ENCODE peak calls at places on chromosomes 3 and 15, in seven cellular contexts. I is EL, M is lower leg skin, E is heart left ventricle, F is nephron progenitor cell, Y is NCI-H226, U is memory B cell. G is an unnamed sample.

GRCh38 chr15:58505581-58505980 is 73.8 kb downstream of the LIPC start:
- DNase-seq in I (peak), F (no peak), E (no peak), Y (no peak), U (no peak), M (no peak), G (no peak)

GRCh38 chr15:57708047-57708446 is 1.5 kb downstream of the POLR2M start:
- DNase-seq in E (no peak), M (no peak), F (no peak), U (no peak), I (peak), Y (no peak), G (no peak)

GRCh38 chr3:88957751-88958452 is 149.5 kb upstream of the EPHA3 start:
- DNase-seq in Y (peak), U (no peak), I (peak), E (no peak), F (no peak), M (no peak), G (peak)

GRCh38 chr3:71101014-71101413 is 482.5 kb downstream of the FOXP1 start:
- DNase-seq in I (peak), E (no peak), Y (peak), M (no peak), U (no peak), F (no peak), G (peak)

GRCh38 chr3:15812183-15812582 is 14.4 kb upstream of the ANKRD28 start:
- DNase-seq in M (no peak), I (peak), E (no peak), F (no peak), U (peak), Y (no peak), G (no peak)

GRCh38 chr15:88450125-88450798 is 16.9 kb downstream of the MRPL46 start:
- DNase-seq in U (peak), M (no peak), I (peak), E (no peak), F (peak), Y (peak), G (peak)

GRCh38 chr3:56826831-56827722 is 25.3 kb upstream of the ARHGEF3 start:
- DNase-seq in I (peak), U (no peak), F (no peak), E (no peak), Y (peak), M (no peak), G (no peak)

GRCh38 chr3:99542771-99543518 is 95.4 kb upstream of the COL8A1 start:
- DNase-seq in M (no peak), I (peak), U (no peak), F (no peak), E (no peak), Y (peak), G (no peak)

GRCh38 chr3:16738451-16738850 is 133.2 kb upstream of the DAZL start:
- DNase-seq in M (no peak), F (no peak), Y (no peak), I (no peak), U (no peak), E (no peak), G (no peak)

GRCh38 chr15:65399997-65400396 is 22.2 kb upstream of the IGDCC3 start:
- DNase-seq in I (no peak), Y (no peak), F (no peak), E (no peak), M (no peak), U (no peak), G (no peak)

GRCh38 chr15:27454281-27455060 is 483.5 kb downstream of the GABRG3 start:
- DNase-seq in E (no peak), Y (no peak), U (no peak), F (no peak), I (no peak), M (no peak), G (peak)

GRCh38 chr3:146803746-146804145 is 198.6 kb upstream of the PLSCR5 start:
- DNase-seq in I (peak), F (peak), M (no peak), Y (no peak), U (no peak), E (no peak), G (peak)

GRCh38 chr3:188759516-188760005 is 412.2 kb upstream of the TPRG1 start:
- DNase-seq in M (no peak), E (no peak), I (no peak), Y (no peak), U (no peak), F (no peak), G (no peak)

GRCh38 chr3:195001961-195002861 is 268.7 kb downstream of the XXYLT1 start:
- DNase-seq in I (peak), Y (peak), U (peak), M (no peak), F (peak), E (peak), G (no peak)

GRCh38 chr3:141708367-141708766 is 29.7 kb upstream of the RNF7 start:
- DNase-seq in F (no peak), Y (no peak), I (no peak), U (no peak), M (no peak), E (no peak), G (no peak)

GRCh38 chr3:124765197-124765596 is 34.9 kb downstream of the UMPS start:
- DNase-seq in E (no peak), M (no peak), F (no peak), I (no peak), U (no peak), Y (no peak), G (no peak)

GRCh38 chr3:54600441-54601204 is 327.2 kb downstream of the LRTM1 start:
- DNase-seq in E (no peak), Y (no peak), M (no peak), I (no peak), F (no peak), U (no peak), G (no peak)

GRCh38 chr3:15367059-15367458 is 34.7 kb upstream of the SH3BP5 start:
- DNase-seq in I (peak), M (no peak), Y (peak), E (no peak), U (no peak), F (no peak), G (no peak)

GRCh38 chr15:86650084-86650483 is 570.4 kb downstream of the AGBL1 start:
- DNase-seq in E (no peak), U (no peak), F (no peak), Y (no peak), I (peak), M (no peak), G (peak)

GRCh38 chr3:177752841-177753240 is 555.6 kb upstream of the TBL1XR1 start:
- DNase-seq in Y (no peak), F (no peak), I (no peak), E (no peak), M (no peak), U (no peak), G (no peak)

GRCh38 chr15:67187351-67187854 is 67.1 kb downstream of the AAGAB start:
- DNase-seq in I (no peak), U (no peak), Y (no peak), F (no peak), M (no peak), E (no peak), G (no peak)

GRCh38 chr15:64699767-64700388 is 75.5 kb downstream of the RBPMS2 start:
- DNase-seq in U (no peak), F (peak), I (peak), E (no peak), Y (peak), M (peak), G (no peak)

GRCh38 chr3:24670871-24671270 is 176.2 kb upstream of the THRB start:
- DNase-seq in I (no peak), M (no peak), F (no peak), U (no peak), Y (no peak), E (no peak), G (no peak)

GRCh38 chr3:61788623-61789507 is 227.5 kb downstream of the PTPRG start:
- DNase-seq in I (no peak), E (no peak), M (no peak), F (no peak), U (no peak), Y (no peak), G (no peak)

GRCh38 chr3:98805571-98805970 is 42.4 kb downstream of the ST3GAL6 start:
- DNase-seq in Y (no peak), E (no peak), M (no peak), F (no peak), I (no peak), U (no peak), G (no peak)

GRCh38 chr3:150038830-150039229 is 68.1 kb upstream of the PFN2 start:
- DNase-seq in F (no peak), I (no peak), Y (no peak), U (no peak), E (no peak), M (no peak), G (no peak)

GRCh38 chr3:63864008-63864871 is 573 bp downstream of the ATXN7 start:
- DNase-seq in F (no peak), M (peak), E (peak), I (peak), U (peak), Y (no peak), G (no peak)

GRCh38 chr3:36525115-36525711 is 144.9 kb downstream of the STAC start:
- DNase-seq in I (peak), U (no peak), M (no peak), E (no peak), Y (peak), F (no peak), G (peak)

GRCh38 chr3:171944109-171945016 is 95.0 kb upstream of the FNDC3B start:
- DNase-seq in I (peak), E (no peak), Y (no peak), M (no peak), U (no peak), F (peak), G (no peak)

GRCh38 chr3:103052236-103052830 is 617.5 kb downstream of the ZPLD1 start:
- DNase-seq in E (peak), Y (peak), I (no peak), M (peak), F (no peak), U (no peak), G (no peak)